ENCODE peak calls at places on chromosomes 7 and 10, in nine cellular contexts. One of them, this sample, is unnamed.
A peak's percentile ranks its signal among the peaks of the same experiment; 100 is the strongest.

GRCh38 chr10:86346169-86346793 is 20.3 kb downstream of the GRID1 start:
- DNase-seq in posterior vena cava: peak; percentile 75
- DNase-seq in GM20000: no peak
- DNase-seq in NCI-H1105 treated with DMSO at 0.1 percent for 48 hours: no peak
- DNase-seq in GM13976: no peak
- DNase-seq in iris pigment epithelial cell: no peak
- DNase-seq in amniotic stem cell: no peak
- DNase-seq in RWPE1: no peak
- DNase-seq in fibroblast of the conjunctiva: no peak
- DNase-seq in this sample: no peak

GRCh38 chr7:156836443-156836842 is 56.5 kb downstream of the LMBR1 start:
- DNase-seq in fibroblast of the conjunctiva: no peak
- DNase-seq in iris pigment epithelial cell: no peak
- DNase-seq in GM20000: no peak
- DNase-seq in GM13976: no peak
- DNase-seq in NCI-H1105 treated with DMSO at 0.1 percent for 48 hours: no peak
- DNase-seq in amniotic stem cell: no peak
- DNase-seq in RWPE1: peak; percentile 8
- DNase-seq in posterior vena cava: no peak
- DNase-seq in this sample: no peak

GRCh38 chr10:125772864-125773180 is 2.8 kb downstream of the MMP21 start:
- DNase-seq in RWPE1: no peak
- DNase-seq in GM13976: no peak
- DNase-seq in GM20000: no peak
- DNase-seq in fibroblast of the conjunctiva: no peak
- DNase-seq in iris pigment epithelial cell: no peak
- DNase-seq in NCI-H1105 treated with DMSO at 0.1 percent for 48 hours: no peak
- DNase-seq in amniotic stem cell: no peak
- DNase-seq in posterior vena cava: no peak
- DNase-seq in this sample: no peak

GRCh38 chr7:25995216-25995615 is 156.8 kb upstream of the NFE2L3 start:
- DNase-seq in fibroblast of the conjunctiva: no peak
- DNase-seq in NCI-H1105 treated with DMSO at 0.1 percent for 48 hours: no peak
- DNase-seq in GM20000: no peak
- DNase-seq in GM13976: no peak
- DNase-seq in iris pigment epithelial cell: no peak
- DNase-seq in amniotic stem cell: no peak
- DNase-seq in RWPE1: no peak
- DNase-seq in posterior vena cava: no peak
- DNase-seq in this sample: no peak

GRCh38 chr10:122127943-122128342 is 139.0 kb downstream of the TACC2 start:
- DNase-seq in amniotic stem cell: peak; percentile 28
- DNase-seq in RWPE1: no peak
- DNase-seq in posterior vena cava: no peak
- DNase-seq in NCI-H1105 treated with DMSO at 0.1 percent for 48 hours: no peak
- DNase-seq in fibroblast of the conjunctiva: no peak
- DNase-seq in iris pigment epithelial cell: peak; percentile 48
- DNase-seq in GM13976: no peak
- DNase-seq in GM20000: no peak
- DNase-seq in this sample: no peak

GRCh38 chr10:82037076-82037475 is 162.1 kb downstream of the NRG3 start:
- DNase-seq in iris pigment epithelial cell: no peak
- DNase-seq in GM20000: no peak
- DNase-seq in RWPE1: no peak
- DNase-seq in GM13976: no peak
- DNase-seq in fibroblast of the conjunctiva: no peak
- DNase-seq in NCI-H1105 treated with DMSO at 0.1 percent for 48 hours: peak; percentile 17
- DNase-seq in posterior vena cava: no peak
- DNase-seq in amniotic stem cell: no peak
- DNase-seq in this sample: no peak

GRCh38 chr7:149825567-149826343 is 12.4 kb upstream of the ZNF862 start:
- DNase-seq in RWPE1: no peak
- DNase-seq in NCI-H1105 treated with DMSO at 0.1 percent for 48 hours: no peak
- DNase-seq in posterior vena cava: peak; percentile 78
- DNase-seq in GM20000: no peak
- DNase-seq in fibroblast of the conjunctiva: no peak
- DNase-seq in amniotic stem cell: no peak
- DNase-seq in GM13976: no peak
- DNase-seq in iris pigment epithelial cell: no peak
- DNase-seq in this sample: peak; percentile 18

GRCh38 chr10:60739581-60739980 is 38.7 kb upstream of the CDK1 start:
- DNase-seq in amniotic stem cell: no peak
- DNase-seq in GM13976: no peak
- DNase-seq in posterior vena cava: no peak
- DNase-seq in fibroblast of the conjunctiva: no peak
- DNase-seq in iris pigment epithelial cell: peak; percentile 87
- DNase-seq in RWPE1: no peak
- DNase-seq in GM20000: no peak
- DNase-seq in NCI-H1105 treated with DMSO at 0.1 percent for 48 hours: no peak
- DNase-seq in this sample: no peak

GRCh38 chr7:55172881-55173609 is 154.2 kb downstream of the EGFR start:
- DNase-seq in GM13976: no peak
- DNase-seq in fibroblast of the conjunctiva: no peak
- DNase-seq in iris pigment epithelial cell: no peak
- DNase-seq in RWPE1: no peak
- DNase-seq in GM20000: no peak
- DNase-seq in NCI-H1105 treated with DMSO at 0.1 percent for 48 hours: no peak
- DNase-seq in posterior vena cava: no peak
- DNase-seq in amniotic stem cell: no peak
- DNase-seq in this sample: no peak

GRCh38 chr7:71735961-71736556 is 604.1 kb downstream of the GALNT17 start:
- DNase-seq in iris pigment epithelial cell: peak; percentile 57
- DNase-seq in GM13976: peak; percentile 63
- DNase-seq in GM20000: peak; percentile 66
- DNase-seq in fibroblast of the conjunctiva: peak; percentile 52
- DNase-seq in NCI-H1105 treated with DMSO at 0.1 percent for 48 hours: peak; percentile 37
- DNase-seq in posterior vena cava: peak; percentile 85
- DNase-seq in RWPE1: peak; percentile 37
- DNase-seq in amniotic stem cell: peak; percentile 5
- DNase-seq in this sample: peak; percentile 41

GRCh38 chr10:88066876-88067275 is 203.5 kb downstream of the PTEN start:
- DNase-seq in GM13976: no peak
- DNase-seq in RWPE1: no peak
- DNase-seq in posterior vena cava: no peak
- DNase-seq in GM20000: no peak
- DNase-seq in amniotic stem cell: no peak
- DNase-seq in fibroblast of the conjunctiva: no peak
- DNase-seq in iris pigment epithelial cell: no peak
- DNase-seq in NCI-H1105 treated with DMSO at 0.1 percent for 48 hours: no peak
- DNase-seq in this sample: no peak

GRCh38 chr7:108875139-108875538 is 305.5 kb downstream of the DNAJB9 start:
- DNase-seq in RWPE1: no peak
- DNase-seq in fibroblast of the conjunctiva: no peak
- DNase-seq in GM13976: no peak
- DNase-seq in iris pigment epithelial cell: peak; percentile 9
- DNase-seq in GM20000: no peak
- DNase-seq in NCI-H1105 treated with DMSO at 0.1 percent for 48 hours: no peak
- DNase-seq in posterior vena cava: no peak
- DNase-seq in amniotic stem cell: no peak
- DNase-seq in this sample: no peak

GRCh38 chr7:111499027-111499426 is 63.3 kb downstream of the IMMP2L start:
- DNase-seq in RWPE1: peak; percentile 95
- DNase-seq in posterior vena cava: no peak
- DNase-seq in GM20000: no peak
- DNase-seq in iris pigment epithelial cell: peak; percentile 92
- DNase-seq in fibroblast of the conjunctiva: peak; percentile 37
- DNase-seq in NCI-H1105 treated with DMSO at 0.1 percent for 48 hours: no peak
- DNase-seq in GM13976: no peak
- DNase-seq in amniotic stem cell: no peak
- DNase-seq in this sample: no peak

GRCh38 chr10:67621834-67622233 is 74.2 kb downstream of the CTNNA3 start:
- DNase-seq in GM13976: no peak
- DNase-seq in GM20000: no peak
- DNase-seq in RWPE1: no peak
- DNase-seq in NCI-H1105 treated with DMSO at 0.1 percent for 48 hours: no peak
- DNase-seq in iris pigment epithelial cell: no peak
- DNase-seq in posterior vena cava: no peak
- DNase-seq in fibroblast of the conjunctiva: no peak
- DNase-seq in amniotic stem cell: no peak
- DNase-seq in this sample: no peak

GRCh38 chr7:28103984-28104628 is 76.5 kb downstream of the JAZF1 start:
- DNase-seq in GM20000: no peak
- DNase-seq in amniotic stem cell: no peak
- DNase-seq in RWPE1: peak; percentile 17
- DNase-seq in NCI-H1105 treated with DMSO at 0.1 percent for 48 hours: no peak
- DNase-seq in fibroblast of the conjunctiva: no peak
- DNase-seq in posterior vena cava: no peak
- DNase-seq in iris pigment epithelial cell: no peak
- DNase-seq in GM13976: no peak
- DNase-seq in this sample: no peak

This sample was measured in GM12891.